ENCODE peak calls at places on chromosomes 5 and 9, in five cellular contexts. One of them, this sample, is unnamed.

GRCh38 chr5:143426437-143426991 is 23.0 kb upstream of the NR3C1 start:
- DNase-seq in mammary epithelial cell: no peak
- DNase-seq in H9: no peak
- DNase-seq in SK-N-SH: no peak
- DNase-seq in DND-41: no peak
- DNase-seq in this sample: no peak

GRCh38 chr5:137563646-137564474 is 64.7 kb upstream of the SPOCK1 start:
- DNase-seq in mammary epithelial cell: peak; percentile 78
- DNase-seq in DND-41: no peak
- DNase-seq in H9: no peak
- DNase-seq in SK-N-SH: peak; percentile 61
- DNase-seq in this sample: no peak

GRCh38 chr5:144794922-144795321 is 624.2 kb downstream of the KCTD16 start:
- DNase-seq in DND-41: no peak
- DNase-seq in SK-N-SH: no peak
- DNase-seq in mammary epithelial cell: no peak
- DNase-seq in H9: no peak
- DNase-seq in this sample: no peak

GRCh38 chr9:8434621-8435020 is 635.0 kb upstream of the DMAC1 start:
- DNase-seq in SK-N-SH: no peak
- DNase-seq in mammary epithelial cell: no peak
- DNase-seq in H9: no peak
- DNase-seq in DND-41: no peak
- DNase-seq in this sample: no peak

GRCh38 chr5:82019342-82020138 is 47.7 kb downstream of the ATG10 start:
- DNase-seq in DND-41: no peak
- DNase-seq in H9: peak; percentile 31
- DNase-seq in SK-N-SH: no peak
- DNase-seq in mammary epithelial cell: no peak
- DNase-seq in this sample: no peak

GRCh38 chr5:142499591-142500384 is 175.0 kb upstream of the SPRY4 start:
- DNase-seq in H9: no peak
- DNase-seq in mammary epithelial cell: no peak
- DNase-seq in DND-41: no peak
- DNase-seq in SK-N-SH: no peak
- DNase-seq in this sample: no peak

GRCh38 chr9:105070176-105070575 is 142.2 kb upstream of the ABCA1 start:
- DNase-seq in DND-41: no peak
- DNase-seq in H9: no peak
- DNase-seq in mammary epithelial cell: no peak
- DNase-seq in SK-N-SH: no peak
- DNase-seq in this sample: no peak

GRCh38 chr9:99040911-99041582 is 63.9 kb upstream of the TGFBR1 start:
- DNase-seq in mammary epithelial cell: peak; percentile 30
- DNase-seq in SK-N-SH: no peak
- DNase-seq in DND-41: no peak
- DNase-seq in H9: no peak
- DNase-seq in this sample: no peak

GRCh38 chr9:136564379-136564988 is 18.6 kb upstream of the NOTCH1 start:
- DNase-seq in mammary epithelial cell: peak; percentile 39
- DNase-seq in H9: no peak
- DNase-seq in SK-N-SH: no peak
- DNase-seq in DND-41: no peak
- DNase-seq in this sample: no peak

GRCh38 chr5:120314201-120314600 is 149.9 kb upstream of the PRR16 start:
- DNase-seq in H9: no peak
- DNase-seq in DND-41: no peak
- DNase-seq in mammary epithelial cell: peak; percentile 10
- DNase-seq in SK-N-SH: no peak
- DNase-seq in this sample: no peak

GRCh38 chr5:124478139-124478737 is 268.2 kb downstream of the ZNF608 start:
- DNase-seq in H9: no peak
- DNase-seq in SK-N-SH: no peak
- DNase-seq in mammary epithelial cell: no peak
- DNase-seq in DND-41: peak; percentile 9
- DNase-seq in this sample: no peak

GRCh38 chr9:110126457-110126856 is 81.5 kb downstream of the C9orf152 start:
- DNase-seq in mammary epithelial cell: no peak
- DNase-seq in H9: no peak
- DNase-seq in DND-41: peak; percentile 70
- DNase-seq in SK-N-SH: no peak
- DNase-seq in this sample: peak; percentile 64

GRCh38 chr5:73994963-73995362 is 369.0 kb downstream of the ARHGEF28 start:
- DNase-seq in SK-N-SH: no peak
- DNase-seq in H9: no peak
- DNase-seq in mammary epithelial cell: peak; percentile 97
- DNase-seq in DND-41: no peak
- DNase-seq in this sample: no peak

GRCh38 chr5:167208911-167209310 is 1082.5 kb upstream of the WWC1 start:
- DNase-seq in DND-41: no peak
- DNase-seq in mammary epithelial cell: no peak
- DNase-seq in H9: no peak
- DNase-seq in SK-N-SH: no peak
- DNase-seq in this sample: no peak

GRCh38 chr9:73689091-73689870 is 537.6 kb downstream of the ANXA1 start:
- DNase-seq in H9: no peak
- DNase-seq in SK-N-SH: no peak
- DNase-seq in DND-41: no peak
- DNase-seq in mammary epithelial cell: no peak
- DNase-seq in this sample: no peak

GRCh38 chr5:89303033-89303480 is 420.1 kb upstream of the MEF2C start:
- DNase-seq in mammary epithelial cell: no peak
- DNase-seq in DND-41: no peak
- DNase-seq in SK-N-SH: no peak
- DNase-seq in H9: no peak
- DNase-seq in this sample: no peak
- H3K4me1 ChIP-seq in mammary epithelial cell: no peaks in the 10 kb centered on the region
- H3K4me1 ChIP-seq in DND-41: no peaks in the 10 kb centered on the region
- H3K4me1 ChIP-seq in SK-N-SH: no peaks in the 10 kb centered on the region
- H3K4me1 ChIP-seq in H9: no peaks in the 10 kb centered on the region
- H3K4me1 ChIP-seq in this sample: no peaks in the 10 kb centered on the region

DNA sequence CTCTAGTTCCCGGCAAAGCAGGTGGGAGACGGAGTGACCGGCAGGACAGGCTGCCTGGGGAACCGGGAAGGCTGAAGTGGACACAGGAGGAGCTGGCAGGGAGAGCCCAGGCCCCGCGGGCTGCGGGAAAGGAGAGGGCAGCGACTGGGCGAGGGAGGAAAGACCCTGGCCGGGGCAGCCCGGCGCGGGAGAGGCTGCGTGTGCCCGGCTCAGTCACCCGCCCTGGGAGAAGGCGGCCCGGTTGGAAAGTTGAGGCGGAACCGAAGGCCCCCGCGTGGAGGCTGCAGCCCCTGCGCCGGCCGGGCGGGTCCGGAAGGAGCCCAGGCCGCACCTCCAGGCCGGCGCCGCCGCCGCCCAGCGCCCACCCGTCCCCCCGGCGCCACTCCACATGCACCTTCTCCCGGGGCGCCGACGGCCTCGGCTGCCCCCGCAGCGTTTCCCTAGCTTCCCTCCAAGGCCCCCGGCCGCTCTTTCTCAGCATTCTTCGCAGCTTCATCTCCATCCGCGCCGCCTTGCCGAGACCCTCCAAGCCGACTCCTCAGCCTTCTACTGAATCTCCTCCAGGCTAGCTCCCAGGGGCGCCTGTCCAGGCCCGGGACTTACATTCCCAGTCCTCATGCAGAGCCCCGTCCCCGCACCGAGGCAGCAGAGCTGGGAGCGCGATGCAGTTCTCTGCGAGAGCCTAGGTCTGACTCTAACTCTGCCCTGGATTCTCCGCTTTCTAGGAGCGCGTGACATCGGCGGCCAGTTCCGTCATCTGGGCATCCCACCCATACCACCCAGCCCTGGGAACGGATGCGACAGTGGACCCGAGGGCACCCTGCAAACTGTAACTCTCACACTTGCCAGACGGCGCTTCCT is 152.0 kb downstream of the ERCC6L2 start:
- DNase-seq in SK-N-SH: peak; percentile 41
- DNase-seq in mammary epithelial cell: no peak
- DNase-seq in H9: peak; percentile 49
- DNase-seq in DND-41: no peak
- DNase-seq in this sample: no peak
- H3K4me2 ChIP-seq in SK-N-SH: no peak overlapping the region
- H3K4me2 ChIP-seq in mammary epithelial cell: no peak overlapping the region
- H3K4me2 ChIP-seq in H9: peak overlapping the region; percentile 67
- H3K4me2 ChIP-seq in DND-41: no peak overlapping the region
- H3K4me2 ChIP-seq in this sample: no peak overlapping the region

GRCh38 chr9:126262738-126263137 is 63.9 kb upstream of the MVB12B start:
- DNase-seq in DND-41: no peak
- DNase-seq in mammary epithelial cell: no peak
- DNase-seq in SK-N-SH: no peak
- DNase-seq in H9: no peak
- DNase-seq in this sample: no peak
- H2AFZ ChIP-seq in DND-41: no peak overlapping the region
- H2AFZ ChIP-seq in mammary epithelial cell: no peak overlapping the region
- H2AFZ ChIP-seq in SK-N-SH: no peak overlapping the region
- H2AFZ ChIP-seq in H9: no peak overlapping the region
- H2AFZ ChIP-seq in this sample: no peak overlapping the region

DNA sequence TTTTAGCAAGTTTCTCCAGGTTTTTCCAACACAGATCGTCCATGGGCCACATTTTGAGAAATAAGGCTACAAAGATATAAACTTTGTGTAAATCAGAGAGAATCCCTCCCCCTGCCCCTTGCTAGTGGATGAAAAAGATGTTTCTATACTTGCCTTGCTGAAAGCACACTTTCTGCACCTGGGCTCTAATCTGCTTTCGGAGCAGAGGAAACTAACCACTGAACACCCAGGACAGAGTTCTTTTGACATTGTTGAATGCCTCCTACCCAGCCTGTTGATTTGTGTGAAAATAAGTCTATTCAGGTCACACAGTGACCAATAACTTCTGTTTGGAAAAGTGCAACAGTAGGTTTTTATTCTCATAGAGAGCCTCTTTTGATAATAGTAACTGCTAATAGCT is 7.5 kb downstream of the ADRB2 start:
- DNase-seq in H9: no peak
- DNase-seq in SK-N-SH: no peak
- DNase-seq in DND-41: no peak
- DNase-seq in mammary epithelial cell: no peak
- DNase-seq in this sample: peak; percentile 69
- H3K4me1 ChIP-seq in H9: no peaks in the 10 kb centered on the region
- H3K4me1 ChIP-seq in SK-N-SH: no peaks in the 10 kb centered on the region
- H3K4me1 ChIP-seq in DND-41: no peaks in the 10 kb centered on the region
- H3K4me1 ChIP-seq in mammary epithelial cell: peaks cover 21% of the 10 kb centered on the region
- H3K4me1 ChIP-seq in this sample: peaks cover 79% of the 10 kb centered on the region

GRCh38 chr9:89178162-89179120 is at the start of gene SHC3:
- DNase-seq in mammary epithelial cell: no peak
- DNase-seq in H9: peak; percentile 74
- DNase-seq in SK-N-SH: peak; percentile 70
- DNase-seq in DND-41: peak; percentile 77
- DNase-seq in this sample: no peak

GRCh38 chr9:89177401-89178161 is 1.0 kb downstream of the SHC3 start:
- DNase-seq in H9: peak; percentile 57
- DNase-seq in DND-41: no peak
- DNase-seq in mammary epithelial cell: no peak
- DNase-seq in SK-N-SH: peak; percentile 70
- DNase-seq in this sample: no peak

GRCh38 chr9:89179535-89179919 is 909 bp upstream of the SHC3 start:
- DNase-seq in H9: no peak
- DNase-seq in SK-N-SH: no peak
- DNase-seq in mammary epithelial cell: no peak
- DNase-seq in DND-41: no peak
- DNase-seq in this sample: no peak

GRCh38 chr9:89175739-89176360 is 2.8 kb downstream of the SHC3 start:
- DNase-seq in H9: no peak
- DNase-seq in mammary epithelial cell: no peak
- DNase-seq in SK-N-SH: peak; percentile 73
- DNase-seq in DND-41: no peak
- DNase-seq in this sample: no peak

GRCh38 chr9:89177021-89177400 is 1.6 kb downstream of the SHC3 start:
- DNase-seq in mammary epithelial cell: no peak
- DNase-seq in SK-N-SH: peak; percentile 61
- DNase-seq in DND-41: no peak
- DNase-seq in H9: no peak
- DNase-seq in this sample: no peak
- H3K4me2 ChIP-seq in mammary epithelial cell: no peak overlapping the region
- H3K4me2 ChIP-seq in SK-N-SH: peak overlapping the region; percentile 81
- H3K4me2 ChIP-seq in DND-41: peak overlapping the region; percentile 85
- H3K4me2 ChIP-seq in H9: peak overlapping the region; percentile 76
- H3K4me2 ChIP-seq in this sample: no peak overlapping the region

DNA sequence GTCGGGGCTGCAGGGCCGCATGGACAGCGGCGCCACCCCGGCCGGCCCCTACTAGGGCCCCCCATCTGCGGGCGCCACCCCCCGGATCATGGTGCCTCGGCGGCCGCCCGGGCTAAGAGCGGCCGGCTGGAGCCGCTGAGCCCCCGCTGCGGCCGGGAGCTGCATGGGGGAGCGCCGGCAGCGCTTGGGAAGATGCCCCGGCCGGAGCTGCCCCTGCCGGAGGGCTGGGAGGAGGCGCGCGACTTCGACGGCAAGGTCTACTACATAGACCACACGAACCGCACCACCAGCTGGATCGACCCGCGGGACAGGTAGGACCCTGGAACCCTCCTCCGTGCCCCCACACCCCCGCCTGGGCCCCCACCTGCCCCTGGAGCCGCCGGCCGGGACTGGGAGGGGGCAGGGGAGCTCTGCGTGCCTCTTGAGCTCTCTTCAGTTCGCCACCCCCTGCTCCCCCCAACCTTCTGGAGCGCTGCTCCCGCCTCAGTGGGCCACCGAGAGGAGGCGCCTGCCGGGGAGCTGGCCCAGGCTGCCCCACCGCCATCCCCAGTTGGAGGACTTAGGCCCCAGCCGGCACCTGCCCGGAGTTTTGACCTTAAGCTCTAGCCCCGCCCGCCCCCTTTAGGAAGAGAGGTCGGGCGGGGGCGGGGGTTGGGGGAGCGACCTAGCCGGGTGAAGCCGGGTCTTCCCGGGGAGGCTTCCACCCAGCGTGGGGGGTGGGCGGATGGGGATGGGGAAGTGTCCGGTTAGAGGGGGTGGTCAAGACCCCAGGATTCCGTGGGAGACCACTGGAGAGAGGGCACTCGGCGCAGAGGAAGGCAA is 727 bp downstream of the WWC1 start:
- DNase-seq in SK-N-SH: peak; percentile 75
- DNase-seq in H9: peak; percentile 66
- DNase-seq in mammary epithelial cell: no peak
- DNase-seq in DND-41: no peak
- DNase-seq in this sample: no peak
- H2AFZ ChIP-seq in SK-N-SH: peak overlapping the region; percentile 50
- H2AFZ ChIP-seq in H9: no peak overlapping the region
- H2AFZ ChIP-seq in mammary epithelial cell: peak overlapping the region; percentile 79
- H2AFZ ChIP-seq in DND-41: no peak overlapping the region
- H2AFZ ChIP-seq in this sample: no peak overlapping the region

GRCh38 chr9:82436480-82436879 is 447.9 kb downstream of the SPATA31D1 start:
- DNase-seq in H9: no peak
- DNase-seq in SK-N-SH: no peak
- DNase-seq in mammary epithelial cell: peak; percentile 70
- DNase-seq in DND-41: no peak
- DNase-seq in this sample: no peak

DNA sequence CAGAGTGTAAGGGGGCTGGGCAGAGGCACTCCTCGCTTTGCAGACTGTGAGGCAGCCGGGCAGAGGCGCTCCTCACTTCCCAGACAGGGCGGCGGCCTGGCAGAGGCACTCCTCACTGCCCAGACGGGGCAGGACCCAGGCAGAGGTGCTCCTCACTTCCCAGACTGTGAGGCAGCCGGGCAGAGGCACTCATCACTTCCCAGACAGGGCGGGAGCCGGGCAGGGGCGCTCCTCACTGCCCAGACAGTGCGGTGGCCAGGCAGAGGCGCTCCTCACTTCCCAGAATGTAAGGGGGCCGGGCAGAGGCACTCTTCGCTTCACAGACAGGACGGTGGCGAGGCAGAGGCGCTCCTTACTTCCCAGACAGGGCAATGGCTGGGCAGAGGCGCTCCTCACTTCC is 442.5 kb downstream of the SPATA31D1 start:
- DNase-seq in SK-N-SH: no peak
- DNase-seq in DND-41: no peak
- DNase-seq in H9: no peak
- DNase-seq in mammary epithelial cell: no peak
- DNase-seq in this sample: no peak
- H3K4me1 ChIP-seq in SK-N-SH: no peaks in the 10 kb centered on the region
- H3K4me1 ChIP-seq in DND-41: no peaks in the 10 kb centered on the region
- H3K4me1 ChIP-seq in H9: no peaks in the 10 kb centered on the region
- H3K4me1 ChIP-seq in mammary epithelial cell: no peaks in the 10 kb centered on the region
- H3K4me1 ChIP-seq in this sample: no peaks in the 10 kb centered on the region